ENCODE peak calls at places on chromosomes 12 and 14, in six cellular contexts. One of them, this sample, is unnamed.

GRCh38 chr14:48725001-48725734 is 861.0 kb downstream of the RPS29 start:
- DNase-seq in body of pancreas: no peak
- DNase-seq in GM06990: no peak
- DNase-seq in gastrocnemius medialis: no peak
- DNase-seq in right cardiac atrium: no peak
- DNase-seq in BJ: no peak
- DNase-seq in this sample: peak; percentile 3

GRCh38 chr14:37034410-37035285 is 137.8 kb downstream of the SLC25A21 start:
- DNase-seq in right cardiac atrium: no peak
- DNase-seq in GM06990: no peak
- DNase-seq in body of pancreas: no peak
- DNase-seq in BJ: peak; percentile 11
- DNase-seq in gastrocnemius medialis: no peak
- DNase-seq in this sample: peak; percentile 59

GRCh38 chr12:130440411-130441080 is 102.9 kb downstream of the PIWIL1 start:
- DNase-seq in gastrocnemius medialis: no peak
- DNase-seq in right cardiac atrium: no peak
- DNase-seq in GM06990: no peak
- DNase-seq in BJ: no peak
- DNase-seq in body of pancreas: no peak
- DNase-seq in this sample: no peak

GRCh38 chr12:131235871-131236271 is 282.2 kb downstream of the ADGRD1 start:
- DNase-seq in BJ: no peak
- DNase-seq in GM06990: no peak
- DNase-seq in gastrocnemius medialis: no peak
- DNase-seq in right cardiac atrium: no peak
- DNase-seq in body of pancreas: no peak
- DNase-seq in this sample: no peak

GRCh38 chr14:26863736-26864135 is 265.9 kb upstream of the NOVA1 start:
- DNase-seq in GM06990: no peak
- DNase-seq in BJ: no peak
- DNase-seq in gastrocnemius medialis: no peak
- DNase-seq in body of pancreas: no peak
- DNase-seq in right cardiac atrium: no peak
- DNase-seq in this sample: peak; percentile 28

GRCh38 chr14:68468437-68469207 is 324.2 kb downstream of the ZFP36L1 start:
- DNase-seq in body of pancreas: no peak
- DNase-seq in right cardiac atrium: no peak
- DNase-seq in BJ: peak; percentile 52
- DNase-seq in GM06990: no peak
- DNase-seq in gastrocnemius medialis: no peak
- DNase-seq in this sample: no peak

GRCh38 chr14:34198096-34198495 is 247.2 kb upstream of the EGLN3 start:
- DNase-seq in right cardiac atrium: no peak
- DNase-seq in GM06990: no peak
- DNase-seq in BJ: no peak
- DNase-seq in gastrocnemius medialis: no peak
- DNase-seq in body of pancreas: no peak
- DNase-seq in this sample: no peak

GRCh38 chr12:56129210-56129691 is 1.2 kb downstream of the ESYT1 start:
- DNase-seq in gastrocnemius medialis: peak; percentile 28
- DNase-seq in body of pancreas: peak; percentile 64
- DNase-seq in BJ: no peak
- DNase-seq in GM06990: peak; percentile 84
- DNase-seq in right cardiac atrium: peak; percentile 90
- DNase-seq in this sample: no peak

GRCh38 chr12:116127858-116128257 is 149.6 kb downstream of the MED13L start:
- DNase-seq in gastrocnemius medialis: no peak
- DNase-seq in BJ: no peak
- DNase-seq in GM06990: no peak
- DNase-seq in right cardiac atrium: no peak
- DNase-seq in body of pancreas: no peak
- DNase-seq in this sample: no peak

GRCh38 chr14:64812412-64812811 is 67.3 kb downstream of the SPTB start:
- DNase-seq in body of pancreas: peak; percentile 68
- DNase-seq in BJ: no peak
- DNase-seq in gastrocnemius medialis: peak; percentile 66
- DNase-seq in GM06990: peak; percentile 30
- DNase-seq in right cardiac atrium: no peak
- DNase-seq in this sample: no peak

GRCh38 chr12:1936406-1937320 is 18.2 kb upstream of the CACNA2D4 start:
- DNase-seq in GM06990: no peak
- DNase-seq in right cardiac atrium: peak; percentile 85
- DNase-seq in body of pancreas: peak; percentile 95
- DNase-seq in BJ: no peak
- DNase-seq in gastrocnemius medialis: peak; percentile 67
- DNase-seq in this sample: no peak

GRCh38 chr14:22599349-22599748 is 1.2 kb downstream of the ABHD4 start:
- DNase-seq in right cardiac atrium: no peak
- DNase-seq in GM06990: no peak
- DNase-seq in gastrocnemius medialis: no peak
- DNase-seq in BJ: no peak
- DNase-seq in body of pancreas: no peak
- DNase-seq in this sample: no peak

GRCh38 chr12:106415134-106415533 is 57.6 kb downstream of the POLR3B start:
- DNase-seq in GM06990: no peak
- DNase-seq in body of pancreas: no peak
- DNase-seq in gastrocnemius medialis: no peak
- DNase-seq in BJ: peak; percentile 47
- DNase-seq in right cardiac atrium: no peak
- DNase-seq in this sample: peak; percentile 27

DNA sequence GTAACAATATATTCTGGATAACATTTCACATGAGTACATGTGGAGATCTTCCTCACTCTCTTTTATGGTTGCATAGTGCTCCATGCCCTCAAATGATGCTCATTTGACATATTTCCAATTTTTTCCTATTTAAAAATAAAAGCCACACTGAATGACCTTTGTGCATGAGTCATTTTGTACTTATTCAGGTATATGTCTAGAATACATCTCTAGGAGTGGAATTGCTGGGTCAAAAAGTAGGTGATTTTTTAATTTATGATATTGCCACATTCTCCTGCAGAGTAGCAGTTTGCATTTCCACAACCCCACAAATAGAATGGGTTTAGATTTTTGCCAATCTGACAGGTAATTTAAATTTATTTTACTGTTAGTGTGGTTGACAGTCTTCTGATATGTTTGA is 104.8 kb downstream of the RPAP3 start:
- DNase-seq in GM06990: no peak
- DNase-seq in gastrocnemius medialis: no peak
- DNase-seq in BJ: no peak
- DNase-seq in body of pancreas: no peak
- DNase-seq in right cardiac atrium: no peak
- DNase-seq in this sample: no peak
- H3K4me3 ChIP-seq in GM06990: no peak overlapping the region
- H3K4me3 ChIP-seq in gastrocnemius medialis: no peak overlapping the region
- H3K4me3 ChIP-seq in BJ: no peak overlapping the region
- H3K4me3 ChIP-seq in body of pancreas: no peak overlapping the region
- H3K4me3 ChIP-seq in right cardiac atrium: no peak overlapping the region
- H3K4me3 ChIP-seq in this sample: no peak overlapping the region

GRCh38 chr14:24207104-24207543 is 1.6 kb downstream of the TSSK4 start:
- DNase-seq in right cardiac atrium: no peak
- DNase-seq in BJ: no peak
- DNase-seq in body of pancreas: no peak
- DNase-seq in GM06990: no peak
- DNase-seq in gastrocnemius medialis: no peak
- DNase-seq in this sample: no peak
- H3K4me3 ChIP-seq in right cardiac atrium: no peak overlapping the region
- H3K4me3 ChIP-seq in BJ: no peak overlapping the region
- H3K4me3 ChIP-seq in body of pancreas: no peak overlapping the region
- H3K4me3 ChIP-seq in GM06990: no peak overlapping the region
- H3K4me3 ChIP-seq in gastrocnemius medialis: no peak overlapping the region
- H3K4me3 ChIP-seq in this sample: no peak overlapping the region

DNA sequence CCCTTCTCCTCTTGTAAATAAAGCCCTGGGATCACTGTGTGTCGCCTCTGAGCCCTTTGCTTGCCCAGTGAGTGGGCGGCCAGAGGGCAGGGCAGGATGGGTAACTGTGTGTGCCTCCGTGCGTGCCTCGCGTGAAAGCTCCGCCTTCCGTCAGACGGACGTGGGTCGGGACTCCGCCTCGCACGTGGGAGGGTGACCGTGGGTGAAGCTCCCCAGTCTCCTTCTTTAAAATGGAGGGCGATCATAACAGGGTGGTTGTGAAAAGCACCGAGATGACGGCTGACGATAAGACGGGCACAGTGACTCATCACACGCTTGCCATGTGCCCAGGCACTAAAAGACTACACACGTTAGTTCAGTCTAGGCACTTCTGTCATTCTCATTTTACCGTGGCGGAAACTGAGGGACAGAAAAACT is 9.2 kb downstream of the PHB2 start:
- DNase-seq in body of pancreas: peak; percentile 83
- DNase-seq in gastrocnemius medialis: no peak
- DNase-seq in GM06990: peak; percentile 85
- DNase-seq in right cardiac atrium: peak; percentile 81
- DNase-seq in BJ: no peak
- DNase-seq in this sample: no peak
- H3K4me3 ChIP-seq in body of pancreas: no peak overlapping the region
- H3K4me3 ChIP-seq in gastrocnemius medialis: peak overlapping the region; percentile 22
- H3K4me3 ChIP-seq in GM06990: no peak overlapping the region
- H3K4me3 ChIP-seq in right cardiac atrium: no peak overlapping the region
- H3K4me3 ChIP-seq in BJ: no peak overlapping the region
- H3K4me3 ChIP-seq in this sample: peak overlapping the region; percentile 21

GRCh38 chr12:57753938-57754337 is 965 bp upstream of the MARCHF9 start:
- DNase-seq in BJ: no peak
- DNase-seq in GM06990: no peak
- DNase-seq in body of pancreas: no peak
- DNase-seq in gastrocnemius medialis: no peak
- DNase-seq in right cardiac atrium: no peak
- DNase-seq in this sample: no peak

GRCh38 chr12:57754411-57755193 is at the start of gene MARCHF9:
- DNase-seq in body of pancreas: peak; percentile 76
- DNase-seq in gastrocnemius medialis: no peak
- DNase-seq in GM06990: peak; percentile 86
- DNase-seq in right cardiac atrium: peak; percentile 86
- DNase-seq in BJ: no peak
- DNase-seq in this sample: no peak

GRCh38 chr12:57756406-57757341 is 1.8 kb downstream of the MARCHF9 start:
- DNase-seq in GM06990: peak; percentile 50
- DNase-seq in body of pancreas: peak; percentile 43
- DNase-seq in right cardiac atrium: peak; percentile 72
- DNase-seq in BJ: no peak
- DNase-seq in gastrocnemius medialis: no peak
- DNase-seq in this sample: no peak

GRCh38 chr12:57755454-57756372 is 810 bp downstream of the MARCHF9 start:
- DNase-seq in BJ: no peak
- DNase-seq in gastrocnemius medialis: no peak
- DNase-seq in GM06990: peak; percentile 37
- DNase-seq in right cardiac atrium: peak; percentile 74
- DNase-seq in body of pancreas: peak; percentile 65
- DNase-seq in this sample: no peak

DNA sequence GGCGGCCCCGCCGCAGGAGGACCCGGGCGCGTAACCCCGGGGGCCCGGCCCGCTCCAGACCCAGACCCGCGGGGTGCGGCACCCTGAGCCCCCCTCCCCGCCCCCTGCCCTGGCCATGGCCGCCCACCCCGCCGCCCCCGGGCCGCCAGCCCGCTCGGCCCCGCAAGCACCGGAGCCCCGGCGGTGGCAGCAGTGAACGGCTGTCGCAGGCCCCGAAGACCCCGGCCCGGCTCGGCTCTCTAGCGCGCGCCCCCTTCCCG is 221 bp downstream of the MARCHF9 start:
- DNase-seq in gastrocnemius medialis: no peak
- DNase-seq in GM06990: no peak
- DNase-seq in body of pancreas: no peak
- DNase-seq in right cardiac atrium: no peak
- DNase-seq in BJ: no peak
- DNase-seq in this sample: no peak
- H3K4me3 ChIP-seq in gastrocnemius medialis: peak overlapping the region; percentile 66
- H3K4me3 ChIP-seq in GM06990: peak overlapping the region; percentile 74
- H3K4me3 ChIP-seq in body of pancreas: peak overlapping the region; percentile 65
- H3K4me3 ChIP-seq in right cardiac atrium: peak overlapping the region; percentile 97
- H3K4me3 ChIP-seq in BJ: peak overlapping the region; percentile 52
- H3K4me3 ChIP-seq in this sample: peak overlapping the region; percentile 60

GRCh38 chr14:94935901-94936300 is 166.0 kb upstream of the GSC start:
- DNase-seq in GM06990: no peak
- DNase-seq in body of pancreas: no peak
- DNase-seq in BJ: no peak
- DNase-seq in right cardiac atrium: no peak
- DNase-seq in gastrocnemius medialis: no peak
- DNase-seq in this sample: no peak

GRCh38 chr14:94938016-94938415 is 168.1 kb upstream of the GSC start:
- DNase-seq in gastrocnemius medialis: no peak
- DNase-seq in body of pancreas: no peak
- DNase-seq in BJ: no peak
- DNase-seq in right cardiac atrium: no peak
- DNase-seq in GM06990: no peak
- DNase-seq in this sample: no peak

GRCh38 chr14:94936901-94937321 is 167.0 kb upstream of the GSC start:
- DNase-seq in body of pancreas: peak; percentile 63
- DNase-seq in BJ: no peak
- DNase-seq in right cardiac atrium: peak; percentile 82
- DNase-seq in GM06990: no peak
- DNase-seq in gastrocnemius medialis: no peak
- DNase-seq in this sample: no peak

GRCh38 chr14:94933411-94933964 is 163.6 kb upstream of the GSC start:
- DNase-seq in gastrocnemius medialis: no peak
- DNase-seq in GM06990: no peak
- DNase-seq in BJ: peak; percentile 67
- DNase-seq in right cardiac atrium: no peak
- DNase-seq in body of pancreas: no peak
- DNase-seq in this sample: no peak

DNA sequence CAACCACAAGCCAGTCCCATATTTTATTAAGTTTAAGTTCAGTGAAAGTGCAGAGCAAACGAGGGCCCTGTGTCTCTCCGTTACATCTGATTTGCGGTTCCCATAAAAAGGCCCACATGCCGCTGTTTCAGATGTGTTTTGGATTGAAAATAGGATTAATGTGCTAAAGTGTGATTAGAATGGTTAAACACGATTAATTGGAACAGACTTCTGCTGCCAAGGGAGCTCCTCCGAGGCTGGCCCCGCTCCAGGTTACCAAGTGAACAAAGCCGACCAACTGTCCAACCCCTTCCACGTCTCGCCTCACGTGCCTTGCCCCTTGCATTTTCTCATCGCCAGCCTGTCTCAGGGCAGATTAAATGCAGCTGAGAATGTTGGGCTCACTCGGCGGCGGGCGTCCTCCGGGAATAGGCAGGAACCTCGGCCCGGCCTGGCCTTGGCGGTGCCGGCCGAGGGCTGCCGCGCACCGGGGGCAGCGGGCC is 166.5 kb upstream of the GSC start:
- DNase-seq in gastrocnemius medialis: no peak
- DNase-seq in right cardiac atrium: peak; percentile 88
- DNase-seq in body of pancreas: peak; percentile 85
- DNase-seq in BJ: peak; percentile 34
- DNase-seq in GM06990: no peak
- DNase-seq in this sample: no peak
- H3K4me3 ChIP-seq in gastrocnemius medialis: peak overlapping the region; percentile 42
- H3K4me3 ChIP-seq in right cardiac atrium: peak overlapping the region; percentile 19
- H3K4me3 ChIP-seq in body of pancreas: no peak overlapping the region
- H3K4me3 ChIP-seq in BJ: no peak overlapping the region
- H3K4me3 ChIP-seq in GM06990: no peak overlapping the region
- H3K4me3 ChIP-seq in this sample: no peak overlapping the region

This sample was measured in skeletal muscle cell.